ENCODE peak calls at places on chromosomes 3 and 15, in five cellular contexts. One of them, this sample, is unnamed.

GRCh38 chr15:68363353-68363752 is 68.6 kb downstream of the ITGA11 start:
- DNase-seq in hypothalamus: no peak
- DNase-seq in psoas muscle: no peak
- DNase-seq in activated CD4-positive, alpha-beta T cell treated with anti-CD3 and anti-CD28 coated beads for 48 hours: no peak
- DNase-seq in iris pigment epithelial cell: no peak
- DNase-seq in this sample: no peak

GRCh38 chr3:139571744-139572143 is 32.2 kb upstream of the RBP1 start:
- DNase-seq in activated CD4-positive, alpha-beta T cell treated with anti-CD3 and anti-CD28 coated beads for 48 hours: no peak
- DNase-seq in hypothalamus: no peak
- DNase-seq in iris pigment epithelial cell: no peak
- DNase-seq in psoas muscle: no peak
- DNase-seq in this sample: no peak

GRCh38 chr15:42728975-42729374 is 8.0 kb downstream of the CDAN1 start:
- DNase-seq in psoas muscle: no peak
- DNase-seq in activated CD4-positive, alpha-beta T cell treated with anti-CD3 and anti-CD28 coated beads for 48 hours: no peak
- DNase-seq in iris pigment epithelial cell: no peak
- DNase-seq in hypothalamus: no peak
- DNase-seq in this sample: no peak

GRCh38 chr15:73323956-73324355 is 44.8 kb downstream of the HCN4 start:
- DNase-seq in hypothalamus: no peak
- DNase-seq in activated CD4-positive, alpha-beta T cell treated with anti-CD3 and anti-CD28 coated beads for 48 hours: no peak
- DNase-seq in iris pigment epithelial cell: no peak
- DNase-seq in psoas muscle: no peak
- DNase-seq in this sample: no peak

GRCh38 chr3:15903164-15903563 is 105.4 kb upstream of the ANKRD28 start:
- DNase-seq in hypothalamus: no peak
- DNase-seq in psoas muscle: peak; percentile 73
- DNase-seq in iris pigment epithelial cell: no peak
- DNase-seq in activated CD4-positive, alpha-beta T cell treated with anti-CD3 and anti-CD28 coated beads for 48 hours: no peak
- DNase-seq in this sample: no peak

GRCh38 chr15:27214032-27214431 is 243.1 kb downstream of the GABRG3 start:
- DNase-seq in activated CD4-positive, alpha-beta T cell treated with anti-CD3 and anti-CD28 coated beads for 48 hours: no peak
- DNase-seq in psoas muscle: no peak
- DNase-seq in iris pigment epithelial cell: no peak
- DNase-seq in hypothalamus: no peak
- DNase-seq in this sample: no peak

GRCh38 chr15:75202251-75203016 is 752 bp downstream of the C15orf39 start:
- DNase-seq in iris pigment epithelial cell: peak; percentile 67
- DNase-seq in hypothalamus: peak; percentile 31
- DNase-seq in psoas muscle: peak; percentile 88
- DNase-seq in activated CD4-positive, alpha-beta T cell treated with anti-CD3 and anti-CD28 coated beads for 48 hours: peak; percentile 93
- DNase-seq in this sample: peak; percentile 83

GRCh38 chr15:66787472-66787871 is 85.4 kb downstream of the SMAD6 start:
- DNase-seq in activated CD4-positive, alpha-beta T cell treated with anti-CD3 and anti-CD28 coated beads for 48 hours: no peak
- DNase-seq in hypothalamus: no peak
- DNase-seq in iris pigment epithelial cell: no peak
- DNase-seq in psoas muscle: no peak
- DNase-seq in this sample: no peak

GRCh38 chr3:168812234-168812633 is 716.5 kb upstream of the GOLIM4 start:
- DNase-seq in iris pigment epithelial cell: peak; percentile 14
- DNase-seq in hypothalamus: no peak
- DNase-seq in activated CD4-positive, alpha-beta T cell treated with anti-CD3 and anti-CD28 coated beads for 48 hours: no peak
- DNase-seq in psoas muscle: no peak
- DNase-seq in this sample: no peak

GRCh38 chr3:107988464-107989156 is 102.2 kb downstream of the CD47 start:
- DNase-seq in hypothalamus: no peak
- DNase-seq in iris pigment epithelial cell: peak; percentile 59
- DNase-seq in activated CD4-positive, alpha-beta T cell treated with anti-CD3 and anti-CD28 coated beads for 48 hours: no peak
- DNase-seq in psoas muscle: peak; percentile 63
- DNase-seq in this sample: no peak

GRCh38 chr3:170709046-170709445 is 123.2 kb upstream of the SLC7A14 start:
- DNase-seq in hypothalamus: no peak
- DNase-seq in activated CD4-positive, alpha-beta T cell treated with anti-CD3 and anti-CD28 coated beads for 48 hours: no peak
- DNase-seq in iris pigment epithelial cell: peak; percentile 93
- DNase-seq in psoas muscle: peak; percentile 59
- DNase-seq in this sample: no peak

GRCh38 chr15:64247906-64248541 is 85.2 kb upstream of the PPIB start:
- DNase-seq in hypothalamus: no peak
- DNase-seq in activated CD4-positive, alpha-beta T cell treated with anti-CD3 and anti-CD28 coated beads for 48 hours: peak; percentile 17
- DNase-seq in iris pigment epithelial cell: peak; percentile 96
- DNase-seq in psoas muscle: no peak
- DNase-seq in this sample: peak; percentile 69

GRCh38 chr3:114847564-114847963 is 299.5 kb downstream of the ZBTB20 start:
- DNase-seq in psoas muscle: no peak
- DNase-seq in activated CD4-positive, alpha-beta T cell treated with anti-CD3 and anti-CD28 coated beads for 48 hours: no peak
- DNase-seq in hypothalamus: no peak
- DNase-seq in iris pigment epithelial cell: no peak
- DNase-seq in this sample: no peak

GRCh38 chr3:130759692-130760338 is 13.2 kb upstream of the PIK3R4 start:
- DNase-seq in activated CD4-positive, alpha-beta T cell treated with anti-CD3 and anti-CD28 coated beads for 48 hours: peak; percentile 63
- DNase-seq in psoas muscle: peak; percentile 53
- DNase-seq in hypothalamus: peak; percentile 32
- DNase-seq in iris pigment epithelial cell: peak; percentile 57
- DNase-seq in this sample: peak; percentile 76

GRCh38 chr3:134709563-134710312 is 58.9 kb upstream of the KY start:
- DNase-seq in iris pigment epithelial cell: no peak
- DNase-seq in hypothalamus: peak; percentile 8
- DNase-seq in psoas muscle: peak; percentile 47
- DNase-seq in activated CD4-positive, alpha-beta T cell treated with anti-CD3 and anti-CD28 coated beads for 48 hours: no peak
- DNase-seq in this sample: no peak

GRCh38 chr3:9204253-9205005 is 45.0 kb downstream of the SRGAP3 start:
- DNase-seq in activated CD4-positive, alpha-beta T cell treated with anti-CD3 and anti-CD28 coated beads for 48 hours: no peak
- DNase-seq in iris pigment epithelial cell: no peak
- DNase-seq in hypothalamus: peak; percentile 75
- DNase-seq in psoas muscle: no peak
- DNase-seq in this sample: no peak

GRCh38 chr3:40292637-40293036 is 16.9 kb upstream of the EIF1B start:
- DNase-seq in psoas muscle: no peak
- DNase-seq in iris pigment epithelial cell: no peak
- DNase-seq in hypothalamus: peak; percentile 33
- DNase-seq in activated CD4-positive, alpha-beta T cell treated with anti-CD3 and anti-CD28 coated beads for 48 hours: no peak
- DNase-seq in this sample: no peak

GRCh38 chr3:193828477-193828876 is 235.5 kb downstream of the OPA1 start:
- DNase-seq in iris pigment epithelial cell: no peak
- DNase-seq in psoas muscle: no peak
- DNase-seq in hypothalamus: no peak
- DNase-seq in activated CD4-positive, alpha-beta T cell treated with anti-CD3 and anti-CD28 coated beads for 48 hours: no peak
- DNase-seq in this sample: no peak

GRCh38 chr3:176867681-176868663 is 329.3 kb downstream of the TBL1XR1 start:
- DNase-seq in psoas muscle: no peak
- DNase-seq in activated CD4-positive, alpha-beta T cell treated with anti-CD3 and anti-CD28 coated beads for 48 hours: no peak
- DNase-seq in hypothalamus: no peak
- DNase-seq in iris pigment epithelial cell: no peak
- DNase-seq in this sample: no peak

GRCh38 chr15:51917493-51917892 is 54.1 kb downstream of the LEO1 start:
- DNase-seq in psoas muscle: no peak
- DNase-seq in activated CD4-positive, alpha-beta T cell treated with anti-CD3 and anti-CD28 coated beads for 48 hours: peak; percentile 12
- DNase-seq in iris pigment epithelial cell: peak; percentile 41
- DNase-seq in hypothalamus: no peak
- DNase-seq in this sample: peak; percentile 55

GRCh38 chr15:63492541-63493077 is 11.8 kb upstream of the USP3 start:
- DNase-seq in iris pigment epithelial cell: peak; percentile 83
- DNase-seq in psoas muscle: no peak
- DNase-seq in activated CD4-positive, alpha-beta T cell treated with anti-CD3 and anti-CD28 coated beads for 48 hours: no peak
- DNase-seq in hypothalamus: no peak
- DNase-seq in this sample: no peak

GRCh38 chr3:149744151-149744550 is 8.1 kb downstream of the COMMD2 start:
- DNase-seq in hypothalamus: no peak
- DNase-seq in activated CD4-positive, alpha-beta T cell treated with anti-CD3 and anti-CD28 coated beads for 48 hours: no peak
- DNase-seq in psoas muscle: no peak
- DNase-seq in iris pigment epithelial cell: no peak
- DNase-seq in this sample: no peak

GRCh38 chr3:23136054-23136453 is 67.1 kb upstream of the UBE2E2 start:
- DNase-seq in hypothalamus: no peak
- DNase-seq in psoas muscle: no peak
- DNase-seq in activated CD4-positive, alpha-beta T cell treated with anti-CD3 and anti-CD28 coated beads for 48 hours: no peak
- DNase-seq in iris pigment epithelial cell: no peak
- DNase-seq in this sample: no peak

GRCh38 chr3:81743096-81744025 is 18.1 kb downstream of the GBE1 start:
- DNase-seq in hypothalamus: no peak
- DNase-seq in activated CD4-positive, alpha-beta T cell treated with anti-CD3 and anti-CD28 coated beads for 48 hours: no peak
- DNase-seq in iris pigment epithelial cell: peak; percentile 97
- DNase-seq in psoas muscle: no peak
- DNase-seq in this sample: peak; percentile 87

GRCh38 chr15:75073197-75073596 is 49.8 kb downstream of the PPCDC start:
- DNase-seq in psoas muscle: no peak
- DNase-seq in iris pigment epithelial cell: no peak
- DNase-seq in hypothalamus: no peak
- DNase-seq in activated CD4-positive, alpha-beta T cell treated with anti-CD3 and anti-CD28 coated beads for 48 hours: no peak
- DNase-seq in this sample: no peak

GRCh38 chr3:127035672-127036071 is 52.8 kb downstream of the PLXNA1 start:
- DNase-seq in hypothalamus: no peak
- DNase-seq in activated CD4-positive, alpha-beta T cell treated with anti-CD3 and anti-CD28 coated beads for 48 hours: no peak
- DNase-seq in psoas muscle: peak; percentile 80
- DNase-seq in iris pigment epithelial cell: peak; percentile 93
- DNase-seq in this sample: peak; percentile 94

GRCh38 chr15:41695750-41696436 is 35.7 kb downstream of the MGA start:
- DNase-seq in hypothalamus: no peak
- DNase-seq in iris pigment epithelial cell: peak; percentile 77
- DNase-seq in activated CD4-positive, alpha-beta T cell treated with anti-CD3 and anti-CD28 coated beads for 48 hours: peak; percentile 59
- DNase-seq in psoas muscle: no peak
- DNase-seq in this sample: peak; percentile 71

GRCh38 chr15:39502048-39502447 is 78.8 kb upstream of the THBS1 start:
- DNase-seq in hypothalamus: no peak
- DNase-seq in iris pigment epithelial cell: no peak
- DNase-seq in activated CD4-positive, alpha-beta T cell treated with anti-CD3 and anti-CD28 coated beads for 48 hours: no peak
- DNase-seq in psoas muscle: no peak
- DNase-seq in this sample: no peak

GRCh38 chr3:188948658-188949400 is 222.9 kb upstream of the TPRG1 start:
- DNase-seq in iris pigment epithelial cell: peak; percentile 100
- DNase-seq in activated CD4-positive, alpha-beta T cell treated with anti-CD3 and anti-CD28 coated beads for 48 hours: no peak
- DNase-seq in hypothalamus: peak; percentile 54
- DNase-seq in psoas muscle: no peak
- DNase-seq in this sample: no peak

GRCh38 chr15:38768970-38769369 is 204.4 kb upstream of the RASGRP1 start:
- DNase-seq in iris pigment epithelial cell: peak; percentile 49
- DNase-seq in psoas muscle: no peak
- DNase-seq in hypothalamus: no peak
- DNase-seq in activated CD4-positive, alpha-beta T cell treated with anti-CD3 and anti-CD28 coated beads for 48 hours: no peak
- DNase-seq in this sample: no peak

GRCh38 chr3:172315401-172316091 is 132.7 kb downstream of the GHSR start:
- DNase-seq in psoas muscle: no peak
- DNase-seq in hypothalamus: no peak
- DNase-seq in iris pigment epithelial cell: peak; percentile 84
- DNase-seq in activated CD4-positive, alpha-beta T cell treated with anti-CD3 and anti-CD28 coated beads for 48 hours: no peak
- DNase-seq in this sample: no peak

GRCh38 chr3:157204431-157204830 is 44.5 kb upstream of the CCNL1 start:
- DNase-seq in activated CD4-positive, alpha-beta T cell treated with anti-CD3 and anti-CD28 coated beads for 48 hours: no peak
- DNase-seq in psoas muscle: no peak
- DNase-seq in hypothalamus: no peak
- DNase-seq in iris pigment epithelial cell: peak; percentile 63
- DNase-seq in this sample: peak; percentile 21

GRCh38 chr3:52495777-52496602 is 852 bp downstream of the STAB1 start:
- DNase-seq in psoas muscle: no peak
- DNase-seq in iris pigment epithelial cell: peak; percentile 62
- DNase-seq in hypothalamus: no peak
- DNase-seq in activated CD4-positive, alpha-beta T cell treated with anti-CD3 and anti-CD28 coated beads for 48 hours: no peak
- DNase-seq in this sample: no peak

GRCh38 chr3:4524423-4524769 is 31.2 kb downstream of the ITPR1 start:
- DNase-seq in iris pigment epithelial cell: no peak
- DNase-seq in hypothalamus: no peak
- DNase-seq in activated CD4-positive, alpha-beta T cell treated with anti-CD3 and anti-CD28 coated beads for 48 hours: no peak
- DNase-seq in psoas muscle: no peak
- DNase-seq in this sample: no peak

GRCh38 chr3:175728566-175728965 is 869.4 kb downstream of the NAALADL2 start:
- DNase-seq in psoas muscle: no peak
- DNase-seq in iris pigment epithelial cell: no peak
- DNase-seq in hypothalamus: no peak
- DNase-seq in activated CD4-positive, alpha-beta T cell treated with anti-CD3 and anti-CD28 coated beads for 48 hours: no peak
- DNase-seq in this sample: no peak

GRCh38 chr3:95705786-95706418 is 1108.5 kb upstream of the EPHA6 start:
- DNase-seq in psoas muscle: no peak
- DNase-seq in hypothalamus: no peak
- DNase-seq in iris pigment epithelial cell: no peak
- DNase-seq in activated CD4-positive, alpha-beta T cell treated with anti-CD3 and anti-CD28 coated beads for 48 hours: peak; percentile 5
- DNase-seq in this sample: no peak

GRCh38 chr15:64092075-64092820 is 1.4 kb downstream of the CIAO2A start:
- DNase-seq in activated CD4-positive, alpha-beta T cell treated with anti-CD3 and anti-CD28 coated beads for 48 hours: no peak
- DNase-seq in psoas muscle: no peak
- DNase-seq in iris pigment epithelial cell: no peak
- DNase-seq in hypothalamus: no peak
- DNase-seq in this sample: peak; percentile 71